ENCODE peak calls at places on chromosomes 12 and 14, in six cellular contexts. D is C1 segment of cervical spinal cord; E is CD8-positive, alpha-beta memory T cell; B is NCI-H774; N is activated CD4-positive, alpha-beta T cell treated with anti-CD3 and anti-CD28 coated beads, Interleukin-2, amount 10 ng/mL, durations not matched to agents 7 days and 5 days; R is NCI-H748 treated with DMSO at 0.1 percent for 48 hours. G is an unnamed sample.
A peak's percentile ranks its signal among the peaks of the same experiment; 100 is the strongest.

GRCh38 chr12:90484130-90484529 is 470.8 kb downstream of the CCER1 start:
- DNase-seq in D (no peak), E (no peak), B (no peak), N (no peak), R (no peak), G (no peak)

GRCh38 chr12:43836455-43836989 is 641 bp downstream of the TMEM117 start:
- DNase-seq in D (no peak), E (no peak), B (no peak), N (no peak), R (no peak), G (no peak)

GRCh38 chr12:42815068-42815467 is 225.5 kb upstream of the PRICKLE1 start:
- DNase-seq in D (no peak), E (no peak), B (no peak), N (no peak), R (no peak), G (no peak)

GRCh38 chr12:93243689-93244513 is 133.8 kb upstream of the NUDT4 start:
- DNase-seq in D (no peak), E (no peak), B (no peak), N (peak; percentile 35), R (no peak), G (no peak)

GRCh38 chr12:131055093-131055465 is 101.4 kb downstream of the ADGRD1 start:
- DNase-seq in D (no peak), E (no peak), B (no peak), N (no peak), R (no peak), G (no peak)

GRCh38 chr12:88562846-88563582 is 17.3 kb downstream of the KITLG start:
- DNase-seq in D (no peak), E (no peak), B (no peak), N (no peak), R (no peak), G (no peak)

GRCh38 chr14:38207342-38207741 is 362 bp upstream of the SSTR1 start:
- DNase-seq in D (no peak), E (no peak), B (no peak), N (no peak), R (no peak), G (no peak)

GRCh38 chr12:53221203-53222076 is 10.6 kb downstream of the RARG start:
- DNase-seq in D (no peak), E (peak; percentile 42), B (peak; percentile 58), N (peak; percentile 55), R (peak; percentile 37), G (no peak)

GRCh38 chr12:68587448-68587873 is 23.2 kb upstream of the RAP1B start:
- DNase-seq in D (no peak), E (peak; percentile 3), B (no peak), N (peak; percentile 62), R (no peak), G (no peak)

GRCh38 chr12:130879781-130880389 is 8.0 kb downstream of the RAN start:
- DNase-seq in D (no peak), E (no peak), B (no peak), N (no peak), R (no peak), G (no peak)

GRCh38 chr12:27709932-27710591 is 570 bp upstream of the MRPS35 start:
- DNase-seq in D (no peak), E (no peak), B (peak; percentile 72), N (peak; percentile 17), R (no peak), G (peak; percentile 24)

GRCh38 chr12:14567311-14568195 is at the start of gene PLBD1:
- DNase-seq in D (no peak), E (no peak), B (peak; percentile 50), N (no peak), R (no peak), G (no peak)

GRCh38 chr12:6996040-6996441 is 22.2 kb downstream of the LPCAT3 start:
- DNase-seq in D (no peak), E (no peak), B (no peak), N (no peak), R (no peak), G (no peak)

GRCh38 chr14:39107624-39108023 is 4.6 kb upstream of the SEC23A start:
- DNase-seq in D (no peak), E (no peak), B (peak; percentile 1), N (no peak), R (peak; percentile 47), G (no peak)

GRCh38 chr14:89000007-89000942 is 175.8 kb downstream of the TTC8 start:
- DNase-seq in D (no peak), E (no peak), B (no peak), N (no peak), R (no peak), G (peak; percentile 78)

GRCh38 chr14:76769636-76770292 is 8.5 kb downstream of the VASH1 start:
- DNase-seq in D (no peak), E (no peak), B (no peak), N (no peak), R (no peak), G (no peak)

GRCh38 chr14:52227559-52228222 is 39.8 kb upstream of the PTGDR start:
- DNase-seq in D (no peak), E (no peak), B (no peak), N (no peak), R (no peak), G (no peak)

GRCh38 chr12:93742086-93742934 is 65.1 kb downstream of the CRADD start:
- DNase-seq in D (peak; percentile 63), E (peak; percentile 12), B (peak; percentile 78), N (peak; percentile 48), R (peak; percentile 55), G (no peak)

GRCh38 chr14:102540310-102541028 is 30.9 kb upstream of the ANKRD9 start:
- DNase-seq in D (no peak), E (no peak), B (no peak), N (no peak), R (no peak), G (no peak)

GRCh38 chr12:29662737-29663323 is 120.9 kb downstream of the TMTC1 start:
- DNase-seq in D (no peak), E (no peak), B (no peak), N (no peak), R (no peak), G (no peak)

GRCh38 chr12:31591308-31591901 is 469 bp upstream of the DENND5B start:
- DNase-seq in D (peak; percentile 45), E (no peak), B (peak; percentile 46), N (no peak), R (peak; percentile 56), G (no peak)